ENCODE peak calls at places on chromosomes 13 and 19, in eight cellular contexts. A, M, D, C, O, I, U and F are unnamed samples.

GRCh38 chr13:40315416-40316064 is 350.9 kb downstream of the FOXO1 start:
- DNase-seq in A (no peak), M (peak), D (no peak), C (no peak), O (no peak), I (no peak), U (no peak), F (peak)

GRCh38 chr13:45015300-45015699 is 26.0 kb downstream of the GPALPP1 start:
- DNase-seq in A (no peak), M (no peak), D (no peak), C (no peak), O (no peak), I (no peak), U (no peak), F (no peak)

GRCh38 chr13:59970847-59971246 is 192.9 kb downstream of the DIAPH3 start:
- DNase-seq in A (no peak), M (no peak), D (no peak), C (no peak), O (no peak), I (no peak), U (no peak), F (no peak)

GRCh38 chr13:95784891-95785290 is 108.0 kb downstream of the DNAJC3 start:
- DNase-seq in A (no peak), M (no peak), D (no peak), C (no peak), O (no peak), I (no peak), U (no peak), F (no peak)

GRCh38 chr19:40756502-40757110 is 5.6 kb downstream of the SNRPA start:
- DNase-seq in A (no peak), M (no peak), D (no peak), C (no peak), O (no peak), I (no peak), U (no peak), F (no peak)

GRCh38 chr13:49185264-49185663 is 34.9 kb upstream of the MLNR start:
- DNase-seq in A (peak), M (no peak), D (no peak), C (no peak), O (no peak), I (no peak), U (no peak), F (no peak)

GRCh38 chr19:18660051-18660910 is 23.2 kb upstream of the CRTC1 start:
- DNase-seq in A (no peak), M (peak), D (no peak), C (peak), O (peak), I (peak), U (no peak), F (peak)

GRCh38 chr19:57171551-57172081 is 4.3 kb upstream of the DUXA start:
- DNase-seq in A (no peak), M (peak), D (peak), C (peak), O (peak), I (no peak), U (no peak), F (peak)

GRCh38 chr13:30676672-30677071 is 58.7 kb upstream of the ALOX5AP start:
- DNase-seq in A (peak), M (no peak), D (no peak), C (no peak), O (no peak), I (no peak), U (no peak), F (no peak)

GRCh38 chr13:102903659-102904407 is 58.0 kb downstream of the ERCC5 start:
- DNase-seq in A (peak), M (no peak), D (no peak), C (peak), O (no peak), I (no peak), U (no peak), F (no peak)

GRCh38 chr19:54653181-54653809 is 9.5 kb upstream of the LILRB4 start:
- DNase-seq in A (peak), M (no peak), D (no peak), C (peak), O (no peak), I (no peak), U (no peak), F (no peak)

GRCh38 chr13:23461544-23461943 is 28.0 kb upstream of the SACS start:
- DNase-seq in A (no peak), M (no peak), D (no peak), C (no peak), O (no peak), I (no peak), U (no peak), F (no peak)

GRCh38 chr19:55633866-55634265 is 6.9 kb upstream of the ZNF580 start:
- DNase-seq in A (no peak), M (no peak), D (no peak), C (no peak), O (no peak), I (no peak), U (no peak), F (no peak)

GRCh38 chr13:25276748-25277147 is 10.5 kb downstream of the MTMR6 start:
- DNase-seq in A (no peak), M (no peak), D (no peak), C (no peak), O (no peak), I (no peak), U (no peak), F (no peak)

GRCh38 chr13:94195715-94196114 is 283.8 kb downstream of the DCT start:
- DNase-seq in A (no peak), M (no peak), D (no peak), C (no peak), O (no peak), I (no peak), U (no peak), F (no peak)

GRCh38 chr13:36986462-36987240 is 12.5 kb downstream of the ALG5 start:
- DNase-seq in A (no peak), M (no peak), D (no peak), C (no peak), O (no peak), I (no peak), U (no peak), F (no peak)

GRCh38 chr19:29715695-29716581 is 877 bp upstream of the C19orf12 start:
- DNase-seq in A (peak), M (no peak), D (no peak), C (no peak), O (no peak), I (no peak), U (peak), F (no peak)

GRCh38 chr13:33351324-33351723 is 65.8 kb upstream of the STARD13 start:
- DNase-seq in A (no peak), M (no peak), D (no peak), C (no peak), O (no peak), I (no peak), U (no peak), F (no peak)

GRCh38 chr13:113531041-113531873 is 40.7 kb upstream of the DCUN1D2 start:
- DNase-seq in A (no peak), M (no peak), D (no peak), C (no peak), O (peak), I (no peak), U (peak), F (no peak)

GRCh38 chr13:99686157-99686572 is 184.9 kb downstream of the TM9SF2 start:
- DNase-seq in A (no peak), M (peak), D (no peak), C (no peak), O (no peak), I (no peak), U (no peak), F (peak)

GRCh38 chr13:114130708-114131580 is 1.5 kb downstream of the RASA3 start:
- DNase-seq in A (peak), M (peak), D (no peak), C (peak), O (peak), I (no peak), U (no peak), F (peak)

GRCh38 chr19:13153627-13154240 is 3.5 kb downstream of the IER2 start:
- DNase-seq in A (peak), M (peak), D (no peak), C (no peak), O (peak), I (no peak), U (peak), F (peak)

GRCh38 chr19:5001547-5002131 is 32.7 kb downstream of the KDM4B start:
- DNase-seq in A (peak), M (no peak), D (no peak), C (peak), O (no peak), I (no peak), U (no peak), F (no peak)

GRCh38 chr13:36131215-36131930 is at the start of gene DCLK1:
- DNase-seq in A (no peak), M (peak), D (peak), C (no peak), O (peak), I (peak), U (no peak), F (peak)

GRCh38 chr13:66518068-66518467 is 712.1 kb downstream of the PCDH9 start:
- DNase-seq in A (no peak), M (no peak), D (no peak), C (no peak), O (no peak), I (no peak), U (no peak), F (no peak)

GRCh38 chr19:2755811-2756210 is 16.0 kb upstream of the SLC39A3 start:
- DNase-seq in A (no peak), M (no peak), D (no peak), C (no peak), O (no peak), I (no peak), U (no peak), F (no peak)

GRCh38 chr19:49414256-49414655 is 9.0 kb downstream of the PTH2 start:
- DNase-seq in A (peak), M (no peak), D (no peak), C (no peak), O (no peak), I (no peak), U (no peak), F (no peak)

GRCh38 chr19:48873476-48874308 is 1.5 kb downstream of the PPP1R15A start:
- DNase-seq in A (peak), M (no peak), D (no peak), C (no peak), O (peak), I (no peak), U (no peak), F (no peak)

GRCh38 chr19:10113592-10113963 is 2.1 kb downstream of the P2RY11 start:
- DNase-seq in A (no peak), M (no peak), D (no peak), C (no peak), O (no peak), I (no peak), U (no peak), F (no peak)

GRCh38 chr13:38535271-38535670 is 151.6 kb upstream of the FREM2 start:
- DNase-seq in A (no peak), M (no peak), D (no peak), C (no peak), O (no peak), I (no peak), U (no peak), F (no peak)

GRCh38 chr13:20475927-20476691 is 49.5 kb downstream of the CRYL1 start:
- DNase-seq in A (peak), M (peak), D (no peak), C (no peak), O (no peak), I (no peak), U (no peak), F (no peak)

DNA sequence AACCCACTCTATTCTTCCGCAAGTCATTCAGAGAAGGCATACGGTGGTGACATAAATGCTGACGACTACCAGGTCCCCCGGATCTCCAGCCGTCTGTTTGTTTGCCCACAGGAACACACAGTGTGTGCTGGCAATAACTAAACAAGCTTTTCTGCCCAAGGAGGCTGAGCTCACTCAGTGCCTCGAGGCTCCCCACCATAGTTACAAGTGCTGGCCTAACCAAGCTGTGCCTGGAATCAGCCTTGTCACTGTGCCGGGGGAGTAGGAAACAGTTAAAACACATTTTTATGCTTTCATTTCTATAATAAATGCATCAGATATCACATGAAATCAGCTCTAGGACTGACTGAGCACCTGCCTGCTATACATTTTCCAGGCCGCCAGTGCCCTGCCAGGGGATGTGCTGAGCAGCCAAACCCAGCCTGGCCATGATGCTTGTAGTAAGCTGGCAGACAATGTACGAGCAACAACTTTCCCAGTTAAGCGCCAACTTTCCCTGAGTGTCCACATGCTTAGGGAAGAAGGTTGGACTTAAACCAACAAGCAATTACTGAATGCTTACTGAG is 28.1 kb downstream of the BRD4 start:
- DNase-seq in A (peak), M (no peak), D (no peak), C (no peak), O (peak), I (no peak), U (no peak), F (peak)
- TF ChIP-seq POLR2A in A (no peak), M (no peak), D (no peak), C (no peak), O (no peak), I (no peak), U (no peak), F (no peak)

DNA sequence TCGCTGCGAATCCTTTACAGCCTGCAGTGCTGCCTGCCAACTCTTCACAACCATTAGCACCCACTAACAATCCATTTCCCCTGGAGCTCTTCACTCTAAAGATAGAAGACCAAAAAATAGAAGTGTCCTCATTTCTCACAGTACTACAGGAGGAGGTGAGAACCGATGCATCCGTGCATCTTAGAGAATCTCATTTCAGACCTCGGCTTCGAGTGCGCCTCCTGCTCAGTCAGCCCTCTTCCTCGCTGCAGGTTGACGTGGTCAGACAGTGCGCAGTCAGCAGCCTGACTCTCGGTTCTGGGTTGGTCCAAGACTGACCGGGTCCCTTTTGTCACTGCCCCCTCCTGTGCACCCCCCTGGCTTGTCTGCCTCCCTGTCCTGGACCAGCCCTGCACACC is 85.3 kb downstream of the RAB20 start:
- DNase-seq in A (no peak), M (no peak), D (no peak), C (no peak), O (no peak), I (no peak), U (no peak), F (no peak)
- H3K4me3 ChIP-seq in A (no peak), M (no peak), D (no peak), C (no peak), O (no peak), I (no peak), U (no peak), F (no peak)

DNA sequence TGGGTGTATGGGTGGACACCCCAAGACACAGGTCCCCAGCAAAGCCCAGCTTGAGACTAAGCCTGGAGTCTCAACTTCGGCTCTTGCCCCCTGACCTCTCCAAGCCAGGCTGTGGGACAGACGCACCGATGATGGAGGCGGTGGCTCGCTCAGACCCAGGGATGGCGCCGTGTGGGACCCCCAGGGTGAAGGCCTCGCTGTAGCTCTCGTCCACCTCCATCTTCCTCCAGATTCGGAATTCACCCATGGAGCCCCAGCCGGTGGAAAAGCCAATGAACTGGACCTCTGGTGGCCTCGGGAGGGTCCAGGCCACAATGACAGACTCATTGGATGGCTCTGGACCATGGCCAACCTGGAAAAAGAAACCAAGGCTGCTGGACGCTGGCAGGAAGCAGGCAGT is 39.1 kb downstream of the F2RL3 start:
- DNase-seq in A (no peak), M (no peak), D (no peak), C (no peak), O (no peak), I (no peak), U (no peak), F (no peak)
- TF ChIP-seq POLR2A in A (no peak), M (no peak), D (no peak), C (no peak), O (no peak), I (no peak), U (no peak), F (no peak)

GRCh38 chr13:74696148-74696922 is 562.1 kb upstream of the KLF12 start:
- DNase-seq in A (no peak), M (no peak), D (no peak), C (no peak), O (no peak), I (no peak), U (no peak), F (no peak)
- H3K4me3 ChIP-seq in A (no peak), M (no peak), D (no peak), C (no peak), O (no peak), I (no peak), U (no peak), F (no peak)

GRCh38 chr13:27263438-27263837 is 7.2 kb upstream of the RASL11A start:
- DNase-seq in A (no peak), M (no peak), D (no peak), C (no peak), O (no peak), I (no peak), U (no peak), F (no peak)
- TF ChIP-seq POLR2A in A (no peak), M (no peak), D (no peak), C (no peak), O (no peak), I (no peak), U (no peak), F (no peak)